ENCODE peak calls at places on chromosomes 7 and 10, in five cellular contexts. S is HepG2, R is SK-N-SH, K is GM12878, M is H1. X is an unnamed sample.
A peak's percentile ranks its signal among the peaks of the same experiment; 100 is the strongest.

GRCh38 chr10:103791858-103792257 is 63.5 kb downstream of the SH3PXD2A start:
- DNase-seq in S (no peak), M (no peak), R (no peak), K (no peak), X (no peak)

GRCh38 chr7:568681-569035 is 49.0 kb upstream of the PDGFA start:
- DNase-seq in S (no peak), M (no peak), K (no peak), R (no peak), X (no peak)

GRCh38 chr10:94192974-94193373 is 169.8 kb downstream of the NOC3L start:
- DNase-seq in R (no peak), M (no peak), K (no peak), S (no peak), X (no peak)

GRCh38 chr10:112872728-112873127 is 77.3 kb upstream of the TCF7L2 start:
- DNase-seq in K (no peak), S (no peak), M (no peak), R (no peak), X (no peak)

GRCh38 chr7:12796397-12797136 is 109.1 kb downstream of the ARL4A start:
- DNase-seq in S (no peak), K (no peak), R (no peak), M (no peak), X (no peak)

GRCh38 chr10:80537086-80537704 is 507 bp upstream of the SH2D4B start:
- DNase-seq in M (no peak), K (no peak), S (no peak), R (peak; percentile 80), X (no peak)

GRCh38 chr7:32049599-32049998 is 20.6 kb downstream of the PDE1C start:
- DNase-seq in S (no peak), K (no peak), M (no peak), R (no peak), X (no peak)

GRCh38 chr7:94655884-94656657 is at the start of gene SGCE:
- DNase-seq in M (peak; percentile 56), S (peak; percentile 65), R (peak; percentile 95), K (peak; percentile 28), X (no peak)

GRCh38 chr10:34607894-34608293 is 207.2 kb downstream of the PARD3 start:
- DNase-seq in K (no peak), R (no peak), S (peak; percentile 4), M (no peak), X (no peak)

GRCh38 chr10:74593470-74593869 is 232.9 kb upstream of the KAT6B start:
- DNase-seq in R (no peak), S (no peak), M (no peak), K (no peak), X (no peak)

GRCh38 chr10:84360634-84361365 is 32.4 kb downstream of the CCSER2 start:
- DNase-seq in M (no peak), K (no peak), R (no peak), S (no peak), X (no peak)

GRCh38 chr10:35890970-35891330 is 248.9 kb upstream of the FZD8 start:
- DNase-seq in K (no peak), S (no peak), M (no peak), R (no peak), X (no peak)

GRCh38 chr7:134613623-134614347 is 32.9 kb upstream of the BPGM start:
- DNase-seq in M (no peak), R (no peak), S (no peak), K (no peak), X (peak; percentile 52)

GRCh38 chr10:96665306-96665705 is 55.0 kb downstream of the PIK3AP1 start:
- DNase-seq in M (no peak), R (no peak), S (no peak), K (no peak), X (no peak)

GRCh38 chr10:33145451-33146188 is 187.6 kb upstream of the ITGB1 start:
- DNase-seq in R (no peak), S (peak; percentile 83), M (no peak), K (no peak), X (no peak)

GRCh38 chr7:111030358-111030735 is 60.6 kb upstream of the LRRN3 start:
- DNase-seq in M (no peak), K (no peak), S (no peak), R (no peak), X (no peak)

GRCh38 chr10:6191147-6191546 is 11.6 kb upstream of the PFKFB3 start:
- DNase-seq in M (no peak), K (no peak), S (no peak), R (no peak), X (no peak)

GRCh38 chr10:88659725-88660592 is 4.3 kb upstream of the LIPF start:
- DNase-seq in M (no peak), K (no peak), S (no peak), R (no peak), X (no peak)

GRCh38 chr10:13990918-13991317 is 339.8 kb downstream of the FRMD4A start:
- DNase-seq in R (no peak), K (no peak), M (no peak), S (no peak), X (no peak)

GRCh38 chr10:18214692-18215563 is 74.7 kb downstream of the CACNB2 start:
- DNase-seq in K (no peak), R (peak; percentile 46), S (peak; percentile 16), M (no peak), X (no peak)

GRCh38 chr10:75778665-75779064 is 347.2 kb downstream of the LRMDA start:
- DNase-seq in R (no peak), S (no peak), M (no peak), K (no peak), X (no peak)

DNA sequence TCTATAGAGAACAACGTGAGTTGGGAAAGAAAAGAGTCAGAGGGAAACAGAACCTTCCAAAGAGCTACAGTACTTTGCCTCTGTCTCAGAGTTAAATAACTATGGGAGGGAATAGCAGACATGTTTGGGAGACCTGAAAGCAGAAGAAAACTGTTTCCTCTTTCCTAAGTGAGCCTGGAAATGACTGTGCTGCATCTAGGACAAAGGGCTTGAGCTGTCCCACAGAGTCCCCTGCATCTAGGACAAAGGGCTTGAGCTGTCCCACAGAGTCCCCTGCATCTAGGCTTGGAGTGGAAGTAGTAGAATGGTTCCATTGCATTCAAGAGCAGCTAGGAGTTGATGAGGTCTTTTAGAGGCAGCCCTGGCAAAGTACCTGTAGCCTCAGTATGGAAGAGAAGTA is 149.8 kb downstream of the DKK1 start:
- DNase-seq in R (no peak), S (no peak), K (no peak), M (no peak), X (no peak)
- TF ChIP-seq GABPA in R (no peak), S (no peak), K (no peak), M (no peak), X (no peak)

DNA sequence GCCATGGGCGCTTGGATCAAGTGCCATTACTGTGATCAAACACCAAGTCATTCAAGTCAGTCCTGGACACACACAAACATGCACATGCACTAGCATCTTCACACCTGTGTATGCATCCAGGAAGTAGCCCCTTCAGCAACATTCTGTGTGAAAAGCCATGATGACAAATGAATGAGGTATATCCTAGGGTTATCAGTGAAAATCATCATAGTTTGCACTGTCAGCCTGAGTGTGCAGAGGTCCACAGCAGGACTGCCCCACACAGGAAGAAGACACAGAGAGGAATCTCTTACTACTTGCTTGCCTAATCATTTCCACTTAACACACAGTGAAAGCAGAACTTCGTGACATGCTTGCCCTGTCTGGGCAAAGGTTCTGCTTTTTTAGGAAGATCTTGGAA is 184.0 kb upstream of the ADO start:
- DNase-seq in S (no peak), M (no peak), K (no peak), R (no peak), X (peak; percentile 70)
- H3K4me3 ChIP-seq in S (no peak overlapping the region), M (no peak overlapping the region), K (no peak overlapping the region), R (no peak overlapping the region), X (no peak overlapping the region)

GRCh38 chr7:139735912-139736595 is 41.7 kb downstream of the HIPK2 start:
- DNase-seq in M (no peak), R (no peak), S (no peak), K (no peak), X (no peak)
- H3K27ac ChIP-seq in M (no peak overlapping the region), R (no peak overlapping the region), S (no peak overlapping the region), K (no peak overlapping the region), X (no peak overlapping the region)

GRCh38 chr10:97865488-97865887 is 15.8 kb downstream of the GOLGA7B start:
- DNase-seq in M (no peak), R (peak; percentile 59), S (no peak), K (no peak), X (no peak)
- TF ChIP-seq GABPA in M (no peak), R (no peak), S (no peak), K (no peak), X (no peak)

GRCh38 chr10:114632869-114633715 is 25.0 kb downstream of the ABLIM1 start:
- DNase-seq in M (no peak), S (peak; percentile 43), K (no peak), R (peak; percentile 23), X (no peak)
- H3K4me3 ChIP-seq in M (no peak overlapping the region), S (no peak overlapping the region), K (no peak overlapping the region), R (no peak overlapping the region), X (no peak overlapping the region)

GRCh38 chr7:56053379-56053778 is 1.8 kb downstream of the CCT6A start:
- DNase-seq in M (no peak), S (no peak), R (no peak), K (no peak), X (no peak)
- H3K27ac ChIP-seq in M (no peak overlapping the region), S (no peak overlapping the region), R (no peak overlapping the region), K (no peak overlapping the region), X (peak overlapping the region; percentile 25)

DNA sequence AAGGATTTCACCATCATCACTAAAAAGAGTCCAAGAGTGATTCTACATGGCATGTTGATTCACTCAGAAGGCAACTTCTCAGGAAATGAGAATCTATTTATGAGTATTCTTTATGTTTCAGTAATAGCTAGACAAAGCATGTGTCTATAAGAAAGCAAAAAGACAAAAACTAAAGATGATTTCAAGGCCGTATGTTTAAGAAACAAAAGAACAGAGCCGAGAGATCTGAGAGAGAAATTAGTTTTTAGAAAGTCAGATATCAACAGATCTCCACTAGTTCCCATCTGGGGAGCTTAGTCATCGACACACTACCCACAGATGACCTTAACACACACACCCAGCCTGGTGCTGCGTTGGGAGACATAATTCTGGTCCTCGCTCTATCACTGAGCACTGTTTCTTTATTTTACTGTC is 21.0 kb downstream of the PIP4K2A start:
- DNase-seq in M (no peak), S (no peak), R (no peak), K (no peak), X (no peak)
- TF ChIP-seq GABPA in M (no peak), S (no peak), R (no peak), K (no peak), X (no peak)

DNA sequence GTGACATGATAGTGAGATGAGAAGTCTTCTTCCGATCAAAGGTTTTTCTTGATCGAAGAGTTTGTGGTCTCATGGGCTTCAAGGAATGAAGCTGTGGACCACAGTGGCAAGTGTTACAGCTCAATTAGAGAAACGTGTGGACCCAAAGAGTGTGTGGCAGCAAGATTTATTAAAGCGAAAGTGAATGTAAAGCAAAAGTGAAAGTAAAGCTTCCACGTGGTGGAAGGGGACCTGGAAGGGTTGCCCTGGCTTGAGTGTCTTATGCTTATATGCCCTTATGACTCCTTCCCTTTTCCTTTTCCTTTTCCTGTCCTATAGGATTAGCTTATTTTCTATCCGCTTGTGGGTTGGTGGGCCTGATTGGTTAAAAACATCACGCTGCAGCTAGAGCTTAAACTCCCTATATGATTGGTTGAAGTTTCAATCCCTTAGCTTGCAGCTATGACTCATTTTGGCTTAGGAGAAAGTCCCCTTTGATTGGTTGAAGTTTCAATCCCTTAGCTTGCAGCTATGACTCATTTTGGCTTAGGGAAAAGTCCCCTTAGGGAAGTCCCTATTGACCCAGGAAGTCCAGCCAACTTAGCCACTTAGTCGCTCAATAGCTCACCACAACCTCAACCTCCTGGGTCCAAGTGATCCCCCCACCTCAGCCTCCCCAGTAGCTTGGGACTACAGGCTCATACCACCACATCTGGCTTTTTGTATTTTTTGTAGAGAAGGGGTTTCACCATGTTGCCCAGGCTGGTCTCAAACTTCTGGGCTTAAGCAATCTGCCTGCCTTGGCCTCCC is 34.7 kb downstream of the MRPS24 start:
- DNase-seq in S (no peak), K (peak; percentile 73), R (no peak), M (no peak), X (peak; percentile 25)
- H3K4me3 ChIP-seq in S (no peak overlapping the region), K (peak overlapping the region; percentile 52), R (no peak overlapping the region), M (no peak overlapping the region), X (no peak overlapping the region)